ENCODE peak calls at places on chromosomes 5 and 9, in six cellular contexts. L is fibroblast of pulmonary artery, P is GM12865, H is AG10803, I is lung, T is PC-9. D is an unnamed sample.

GRCh38 chr5:42109006-42109572 is 184.0 kb downstream of the FBXO4 start:
- DNase-seq in L (no peak), I (no peak), T (no peak), P (no peak), H (no peak), D (no peak)

GRCh38 chr5:81427566-81427965 is 33.6 kb upstream of the ACOT12 start:
- DNase-seq in T (no peak), H (no peak), L (no peak), I (no peak), P (no peak), D (no peak)

GRCh38 chr5:103237783-103238182 is 20.8 kb upstream of the MACIR start:
- DNase-seq in L (no peak), H (no peak), P (no peak), T (no peak), I (no peak), D (no peak)

GRCh38 chr9:137313956-137314560 is 12.0 kb upstream of the NRARP start:
- DNase-seq in I (no peak), L (no peak), H (no peak), P (no peak), T (no peak), D (peak)

GRCh38 chr5:172616136-172616535 is 24.9 kb upstream of the NEURL1B start:
- DNase-seq in L (no peak), P (no peak), T (no peak), I (no peak), H (no peak), D (no peak)

GRCh38 chr5:134127988-134128647 is 13.6 kb downstream of the TCF7 start:
- DNase-seq in L (no peak), P (no peak), H (no peak), I (no peak), T (no peak), D (peak)

GRCh38 chr5:41201082-41201772 is 12.1 kb downstream of the C6 start:
- DNase-seq in T (no peak), I (no peak), P (no peak), H (no peak), L (peak), D (no peak)

GRCh38 chr9:118503236-118503635 is 799.0 kb downstream of the TLR4 start:
- DNase-seq in L (no peak), I (no peak), H (no peak), P (no peak), T (no peak), D (no peak)

GRCh38 chr5:140273401-140273877 is 29.5 kb downstream of the PFDN1 start:
- DNase-seq in I (peak), H (peak), T (no peak), L (peak), P (no peak), D (no peak)

GRCh38 chr9:101530076-101530711 is 3.5 kb upstream of the RNF20 start:
- DNase-seq in P (peak), H (peak), T (peak), L (peak), I (peak), D (peak)

DNA sequence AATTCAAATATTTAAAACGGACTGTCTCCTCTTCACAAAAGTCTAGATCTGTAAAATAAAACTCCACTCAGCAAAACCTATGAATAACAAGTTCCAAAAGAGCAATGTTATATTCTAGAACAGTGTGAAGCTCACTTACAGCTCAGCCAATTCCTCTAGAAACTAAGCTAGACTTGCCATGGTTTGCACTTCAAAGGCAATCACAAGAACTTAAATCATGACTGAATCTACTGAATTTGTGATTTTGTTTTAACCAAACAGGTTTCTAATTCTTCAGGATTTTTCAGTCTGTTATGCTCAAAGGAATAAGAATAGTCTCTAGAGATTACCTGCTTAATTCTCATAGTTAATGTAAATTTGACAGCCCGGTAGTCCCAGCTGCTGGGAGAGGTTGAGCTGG is 1.4 kb upstream of the PKD2L2 start:
- DNase-seq in T (no peak), H (no peak), P (peak), I (no peak), L (no peak), D (no peak)
- H3K4me3 ChIP-seq in T (peak), H (no peak), P (peak), I (no peak), L (no peak), D (no peak)

GRCh38 chr9:113955076-113955752 is 79.1 kb downstream of the ZNF618 start:
- DNase-seq in I (no peak), T (no peak), P (no peak), H (peak), L (peak), D (no peak)
- H3K4me3 ChIP-seq in I (no peak), T (no peak), P (no peak), H (no peak), L (no peak), D (no peak)

GRCh38 chr9:129414377-129415021 is 206.4 kb downstream of the C9orf50 start:
- DNase-seq in P (no peak), H (peak), I (no peak), T (no peak), L (peak), D (peak)
- H3K4me3 ChIP-seq in P (peak), H (peak), I (peak), T (peak), L (no peak), D (peak)

GRCh38 chr9:76395381-76395780 is 1.2 kb upstream of the RFK start:
- DNase-seq in I (no peak), T (no peak), L (no peak), H (no peak), P (no peak), D (no peak)
- H3K4me3 ChIP-seq in I (no peak), T (peak), L (peak), H (peak), P (peak), D (no peak)

GRCh38 chr9:106896695-106897094 is 33.7 kb downstream of the ZNF462 start:
- DNase-seq in H (peak), T (no peak), I (no peak), L (no peak), P (no peak), D (no peak)

GRCh38 chr9:106892632-106893031 is 29.7 kb downstream of the ZNF462 start:
- DNase-seq in I (peak), H (peak), L (peak), P (no peak), T (peak), D (peak)

GRCh38 chr9:106890621-106891020 is 27.7 kb downstream of the ZNF462 start:
- DNase-seq in H (no peak), T (no peak), P (no peak), I (no peak), L (peak), D (no peak)

GRCh38 chr9:106891286-106891685 is 28.3 kb downstream of the ZNF462 start:
- DNase-seq in L (no peak), P (no peak), I (no peak), H (peak), T (no peak), D (no peak)

GRCh38 chr9:106893088-106893487 is 30.1 kb downstream of the ZNF462 start:
- DNase-seq in T (peak), H (peak), L (peak), P (no peak), I (no peak), D (no peak)
- H3K4me3 ChIP-seq in T (no peak), H (no peak), L (no peak), P (no peak), I (no peak), D (no peak)

DNA sequence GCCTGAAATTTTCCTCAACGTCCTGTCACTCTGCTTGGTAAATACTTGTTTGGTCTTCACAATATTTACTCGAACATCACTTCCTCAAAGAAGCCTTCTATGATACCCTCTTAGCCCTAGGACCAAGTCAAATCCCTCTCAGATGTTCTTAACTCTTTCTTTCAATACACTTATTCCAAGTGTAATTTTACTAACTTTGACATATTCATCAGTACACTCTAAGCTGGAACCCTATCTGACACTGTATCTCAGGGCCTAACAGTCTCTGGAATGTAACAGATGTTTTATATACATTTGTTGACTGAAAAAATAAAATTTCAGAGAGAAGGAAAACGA is 19.6 kb downstream of the SIL1 start:
- DNase-seq in I (no peak), P (no peak), T (no peak), L (no peak), H (no peak), D (no peak)
- H3K4me3 ChIP-seq in I (no peak), P (no peak), T (no peak), L (no peak), H (no peak), D (no peak)

D was measured in H7.